ENCODE peak calls at places on chromosomes 2 and 18, in ten cellular contexts. One of them, this sample, is unnamed.

GRCh38 chr2:24721470-24721869 is 71.7 kb downstream of the PTRHD1 start:
- DNase-seq in effector memory CD8-positive, alpha-beta T cell: no peak
- DNase-seq in choroid plexus epithelial cell: peak
- DNase-seq in nephron progenitor cell: no peak
- DNase-seq in RPMI7951: peak
- DNase-seq in Peyer's patch: no peak
- DNase-seq in activated CD8-positive, alpha-beta T cell treated with anti-CD3 and anti-CD28 coated beads for 36 hours: peak
- DNase-seq in cardiac fibroblast: peak
- DNase-seq in C1 segment of cervical spinal cord: peak
- DNase-seq in stimulated activated CD4-positive, alpha-beta T cell treated with anti-CD3 and anti-CD28 coated beads, TNF-alpha, amount 100 ng/mL, for 24 hours: no peak
- DNase-seq in this sample: peak

GRCh38 chr2:72278046-72278445 is 130.4 kb upstream of the CYP26B1 start:
- DNase-seq in effector memory CD8-positive, alpha-beta T cell: no peak
- DNase-seq in choroid plexus epithelial cell: peak
- DNase-seq in nephron progenitor cell: no peak
- DNase-seq in RPMI7951: peak
- DNase-seq in Peyer's patch: no peak
- DNase-seq in activated CD8-positive, alpha-beta T cell treated with anti-CD3 and anti-CD28 coated beads for 36 hours: no peak
- DNase-seq in cardiac fibroblast: peak
- DNase-seq in C1 segment of cervical spinal cord: no peak
- DNase-seq in stimulated activated CD4-positive, alpha-beta T cell treated with anti-CD3 and anti-CD28 coated beads, TNF-alpha, amount 100 ng/mL, for 24 hours: no peak
- DNase-seq in this sample: no peak

GRCh38 chr2:121524650-121525425 is 5.8 kb upstream of the RNU4ATAC start:
- DNase-seq in effector memory CD8-positive, alpha-beta T cell: no peak
- DNase-seq in choroid plexus epithelial cell: no peak
- DNase-seq in nephron progenitor cell: no peak
- DNase-seq in RPMI7951: no peak
- DNase-seq in Peyer's patch: no peak
- DNase-seq in activated CD8-positive, alpha-beta T cell treated with anti-CD3 and anti-CD28 coated beads for 36 hours: no peak
- DNase-seq in cardiac fibroblast: no peak
- DNase-seq in C1 segment of cervical spinal cord: no peak
- DNase-seq in stimulated activated CD4-positive, alpha-beta T cell treated with anti-CD3 and anti-CD28 coated beads, TNF-alpha, amount 100 ng/mL, for 24 hours: no peak
- DNase-seq in this sample: no peak

GRCh38 chr2:101374821-101375561 is 12.3 kb downstream of the CREG2 start:
- DNase-seq in effector memory CD8-positive, alpha-beta T cell: no peak
- DNase-seq in choroid plexus epithelial cell: no peak
- DNase-seq in nephron progenitor cell: no peak
- DNase-seq in RPMI7951: no peak
- DNase-seq in Peyer's patch: no peak
- DNase-seq in activated CD8-positive, alpha-beta T cell treated with anti-CD3 and anti-CD28 coated beads for 36 hours: no peak
- DNase-seq in cardiac fibroblast: no peak
- DNase-seq in C1 segment of cervical spinal cord: no peak
- DNase-seq in stimulated activated CD4-positive, alpha-beta T cell treated with anti-CD3 and anti-CD28 coated beads, TNF-alpha, amount 100 ng/mL, for 24 hours: no peak
- DNase-seq in this sample: no peak

GRCh38 chr2:128594953-128595677 is 276.4 kb upstream of the HS6ST1 start:
- DNase-seq in effector memory CD8-positive, alpha-beta T cell: no peak
- DNase-seq in choroid plexus epithelial cell: no peak
- DNase-seq in nephron progenitor cell: no peak
- DNase-seq in RPMI7951: no peak
- DNase-seq in Peyer's patch: no peak
- DNase-seq in activated CD8-positive, alpha-beta T cell treated with anti-CD3 and anti-CD28 coated beads for 36 hours: no peak
- DNase-seq in cardiac fibroblast: no peak
- DNase-seq in C1 segment of cervical spinal cord: no peak
- DNase-seq in stimulated activated CD4-positive, alpha-beta T cell treated with anti-CD3 and anti-CD28 coated beads, TNF-alpha, amount 100 ng/mL, for 24 hours: no peak
- DNase-seq in this sample: no peak

GRCh38 chr2:100197643-100198153 is 55.3 kb upstream of the AFF3 start:
- DNase-seq in effector memory CD8-positive, alpha-beta T cell: no peak
- DNase-seq in choroid plexus epithelial cell: peak
- DNase-seq in nephron progenitor cell: peak
- DNase-seq in RPMI7951: peak
- DNase-seq in Peyer's patch: peak
- DNase-seq in activated CD8-positive, alpha-beta T cell treated with anti-CD3 and anti-CD28 coated beads for 36 hours: no peak
- DNase-seq in cardiac fibroblast: peak
- DNase-seq in C1 segment of cervical spinal cord: peak
- DNase-seq in stimulated activated CD4-positive, alpha-beta T cell treated with anti-CD3 and anti-CD28 coated beads, TNF-alpha, amount 100 ng/mL, for 24 hours: no peak
- DNase-seq in this sample: no peak

GRCh38 chr18:11906181-11906580 is 1.9 kb downstream of the MPPE1 start:
- DNase-seq in effector memory CD8-positive, alpha-beta T cell: no peak
- DNase-seq in choroid plexus epithelial cell: no peak
- DNase-seq in nephron progenitor cell: no peak
- DNase-seq in RPMI7951: no peak
- DNase-seq in Peyer's patch: no peak
- DNase-seq in activated CD8-positive, alpha-beta T cell treated with anti-CD3 and anti-CD28 coated beads for 36 hours: no peak
- DNase-seq in cardiac fibroblast: no peak
- DNase-seq in C1 segment of cervical spinal cord: no peak
- DNase-seq in stimulated activated CD4-positive, alpha-beta T cell treated with anti-CD3 and anti-CD28 coated beads, TNF-alpha, amount 100 ng/mL, for 24 hours: no peak
- DNase-seq in this sample: no peak

GRCh38 chr18:48948112-48949050 is 2.4 kb downstream of the SMAD7 start:
- DNase-seq in effector memory CD8-positive, alpha-beta T cell: peak
- DNase-seq in choroid plexus epithelial cell: peak
- DNase-seq in nephron progenitor cell: peak
- DNase-seq in RPMI7951: peak
- DNase-seq in Peyer's patch: peak
- DNase-seq in activated CD8-positive, alpha-beta T cell treated with anti-CD3 and anti-CD28 coated beads for 36 hours: peak
- DNase-seq in cardiac fibroblast: peak
- DNase-seq in C1 segment of cervical spinal cord: peak
- DNase-seq in stimulated activated CD4-positive, alpha-beta T cell treated with anti-CD3 and anti-CD28 coated beads, TNF-alpha, amount 100 ng/mL, for 24 hours: no peak
- DNase-seq in this sample: no peak

GRCh38 chr2:176461098-176461497 is 191.9 kb downstream of the MTX2 start:
- DNase-seq in effector memory CD8-positive, alpha-beta T cell: no peak
- DNase-seq in choroid plexus epithelial cell: no peak
- DNase-seq in nephron progenitor cell: no peak
- DNase-seq in RPMI7951: peak
- DNase-seq in Peyer's patch: no peak
- DNase-seq in activated CD8-positive, alpha-beta T cell treated with anti-CD3 and anti-CD28 coated beads for 36 hours: no peak
- DNase-seq in cardiac fibroblast: peak
- DNase-seq in C1 segment of cervical spinal cord: no peak
- DNase-seq in stimulated activated CD4-positive, alpha-beta T cell treated with anti-CD3 and anti-CD28 coated beads, TNF-alpha, amount 100 ng/mL, for 24 hours: no peak
- DNase-seq in this sample: no peak

GRCh38 chr2:201858781-201859180 is 52.4 kb downstream of the CDK15 start:
- DNase-seq in effector memory CD8-positive, alpha-beta T cell: no peak
- DNase-seq in choroid plexus epithelial cell: no peak
- DNase-seq in nephron progenitor cell: peak
- DNase-seq in RPMI7951: peak
- DNase-seq in Peyer's patch: no peak
- DNase-seq in activated CD8-positive, alpha-beta T cell treated with anti-CD3 and anti-CD28 coated beads for 36 hours: peak
- DNase-seq in cardiac fibroblast: no peak
- DNase-seq in C1 segment of cervical spinal cord: peak
- DNase-seq in stimulated activated CD4-positive, alpha-beta T cell treated with anti-CD3 and anti-CD28 coated beads, TNF-alpha, amount 100 ng/mL, for 24 hours: no peak
- DNase-seq in this sample: peak

GRCh38 chr2:8851811-8852560 is 14.6 kb upstream of the KIDINS220 start:
- DNase-seq in effector memory CD8-positive, alpha-beta T cell: no peak
- DNase-seq in choroid plexus epithelial cell: no peak
- DNase-seq in nephron progenitor cell: peak
- DNase-seq in RPMI7951: peak
- DNase-seq in Peyer's patch: no peak
- DNase-seq in activated CD8-positive, alpha-beta T cell treated with anti-CD3 and anti-CD28 coated beads for 36 hours: no peak
- DNase-seq in cardiac fibroblast: peak
- DNase-seq in C1 segment of cervical spinal cord: no peak
- DNase-seq in stimulated activated CD4-positive, alpha-beta T cell treated with anti-CD3 and anti-CD28 coated beads, TNF-alpha, amount 100 ng/mL, for 24 hours: no peak
- DNase-seq in this sample: no peak

GRCh38 chr2:234789926-234790325 is 161.9 kb upstream of the SH3BP4 start:
- DNase-seq in effector memory CD8-positive, alpha-beta T cell: no peak
- DNase-seq in choroid plexus epithelial cell: no peak
- DNase-seq in nephron progenitor cell: no peak
- DNase-seq in RPMI7951: no peak
- DNase-seq in Peyer's patch: no peak
- DNase-seq in activated CD8-positive, alpha-beta T cell treated with anti-CD3 and anti-CD28 coated beads for 36 hours: no peak
- DNase-seq in cardiac fibroblast: no peak
- DNase-seq in C1 segment of cervical spinal cord: no peak
- DNase-seq in stimulated activated CD4-positive, alpha-beta T cell treated with anti-CD3 and anti-CD28 coated beads, TNF-alpha, amount 100 ng/mL, for 24 hours: no peak
- DNase-seq in this sample: no peak

GRCh38 chr2:231604101-231604684 is 11.5 kb downstream of the TEX44 start:
- DNase-seq in effector memory CD8-positive, alpha-beta T cell: no peak
- DNase-seq in choroid plexus epithelial cell: no peak
- DNase-seq in nephron progenitor cell: no peak
- DNase-seq in RPMI7951: no peak
- DNase-seq in Peyer's patch: no peak
- DNase-seq in activated CD8-positive, alpha-beta T cell treated with anti-CD3 and anti-CD28 coated beads for 36 hours: no peak
- DNase-seq in cardiac fibroblast: no peak
- DNase-seq in C1 segment of cervical spinal cord: peak
- DNase-seq in stimulated activated CD4-positive, alpha-beta T cell treated with anti-CD3 and anti-CD28 coated beads, TNF-alpha, amount 100 ng/mL, for 24 hours: no peak
- DNase-seq in this sample: peak

GRCh38 chr2:33933203-33933602 is 334.1 kb upstream of the FAM98A start:
- DNase-seq in effector memory CD8-positive, alpha-beta T cell: no peak
- DNase-seq in choroid plexus epithelial cell: no peak
- DNase-seq in nephron progenitor cell: no peak
- DNase-seq in RPMI7951: no peak
- DNase-seq in Peyer's patch: no peak
- DNase-seq in activated CD8-positive, alpha-beta T cell treated with anti-CD3 and anti-CD28 coated beads for 36 hours: no peak
- DNase-seq in cardiac fibroblast: no peak
- DNase-seq in C1 segment of cervical spinal cord: no peak
- DNase-seq in stimulated activated CD4-positive, alpha-beta T cell treated with anti-CD3 and anti-CD28 coated beads, TNF-alpha, amount 100 ng/mL, for 24 hours: no peak
- DNase-seq in this sample: no peak

GRCh38 chr2:11344956-11345671 is 678 bp upstream of the ROCK2 start:
- DNase-seq in effector memory CD8-positive, alpha-beta T cell: peak
- DNase-seq in choroid plexus epithelial cell: peak
- DNase-seq in nephron progenitor cell: no peak
- DNase-seq in RPMI7951: peak
- DNase-seq in Peyer's patch: peak
- DNase-seq in activated CD8-positive, alpha-beta T cell treated with anti-CD3 and anti-CD28 coated beads for 36 hours: peak
- DNase-seq in cardiac fibroblast: peak
- DNase-seq in C1 segment of cervical spinal cord: peak
- DNase-seq in stimulated activated CD4-positive, alpha-beta T cell treated with anti-CD3 and anti-CD28 coated beads, TNF-alpha, amount 100 ng/mL, for 24 hours: peak
- DNase-seq in this sample: no peak

GRCh38 chr2:215571693-215572092 is 135.8 kb upstream of the FN1 start:
- DNase-seq in effector memory CD8-positive, alpha-beta T cell: no peak
- DNase-seq in choroid plexus epithelial cell: peak
- DNase-seq in nephron progenitor cell: no peak
- DNase-seq in RPMI7951: no peak
- DNase-seq in Peyer's patch: no peak
- DNase-seq in activated CD8-positive, alpha-beta T cell treated with anti-CD3 and anti-CD28 coated beads for 36 hours: no peak
- DNase-seq in cardiac fibroblast: no peak
- DNase-seq in C1 segment of cervical spinal cord: no peak
- DNase-seq in stimulated activated CD4-positive, alpha-beta T cell treated with anti-CD3 and anti-CD28 coated beads, TNF-alpha, amount 100 ng/mL, for 24 hours: no peak
- DNase-seq in this sample: no peak

GRCh38 chr2:8761529-8762164 is 75.8 kb downstream of the KIDINS220 start:
- DNase-seq in effector memory CD8-positive, alpha-beta T cell: no peak
- DNase-seq in choroid plexus epithelial cell: peak
- DNase-seq in nephron progenitor cell: no peak
- DNase-seq in RPMI7951: peak
- DNase-seq in Peyer's patch: no peak
- DNase-seq in activated CD8-positive, alpha-beta T cell treated with anti-CD3 and anti-CD28 coated beads for 36 hours: no peak
- DNase-seq in cardiac fibroblast: peak
- DNase-seq in C1 segment of cervical spinal cord: no peak
- DNase-seq in stimulated activated CD4-positive, alpha-beta T cell treated with anti-CD3 and anti-CD28 coated beads, TNF-alpha, amount 100 ng/mL, for 24 hours: no peak
- DNase-seq in this sample: no peak

GRCh38 chr2:240958366-240959213 is 39.8 kb upstream of the SNED1 start:
- DNase-seq in effector memory CD8-positive, alpha-beta T cell: no peak
- DNase-seq in choroid plexus epithelial cell: no peak
- DNase-seq in nephron progenitor cell: peak
- DNase-seq in RPMI7951: no peak
- DNase-seq in Peyer's patch: peak
- DNase-seq in activated CD8-positive, alpha-beta T cell treated with anti-CD3 and anti-CD28 coated beads for 36 hours: no peak
- DNase-seq in cardiac fibroblast: no peak
- DNase-seq in C1 segment of cervical spinal cord: no peak
- DNase-seq in stimulated activated CD4-positive, alpha-beta T cell treated with anti-CD3 and anti-CD28 coated beads, TNF-alpha, amount 100 ng/mL, for 24 hours: no peak
- DNase-seq in this sample: no peak

GRCh38 chr2:131041402-131042160 is 51.7 kb downstream of the FAM168B start:
- DNase-seq in effector memory CD8-positive, alpha-beta T cell: no peak
- DNase-seq in choroid plexus epithelial cell: no peak
- DNase-seq in nephron progenitor cell: no peak
- DNase-seq in RPMI7951: no peak
- DNase-seq in Peyer's patch: no peak
- DNase-seq in activated CD8-positive, alpha-beta T cell treated with anti-CD3 and anti-CD28 coated beads for 36 hours: no peak
- DNase-seq in cardiac fibroblast: no peak
- DNase-seq in C1 segment of cervical spinal cord: no peak
- DNase-seq in stimulated activated CD4-positive, alpha-beta T cell treated with anti-CD3 and anti-CD28 coated beads, TNF-alpha, amount 100 ng/mL, for 24 hours: no peak
- DNase-seq in this sample: no peak

GRCh38 chr18:47735041-47735440 is 195.4 kb downstream of the SMAD2 start:
- DNase-seq in effector memory CD8-positive, alpha-beta T cell: no peak
- DNase-seq in choroid plexus epithelial cell: no peak
- DNase-seq in nephron progenitor cell: no peak
- DNase-seq in RPMI7951: no peak
- DNase-seq in Peyer's patch: no peak
- DNase-seq in activated CD8-positive, alpha-beta T cell treated with anti-CD3 and anti-CD28 coated beads for 36 hours: no peak
- DNase-seq in cardiac fibroblast: no peak
- DNase-seq in C1 segment of cervical spinal cord: no peak
- DNase-seq in stimulated activated CD4-positive, alpha-beta T cell treated with anti-CD3 and anti-CD28 coated beads, TNF-alpha, amount 100 ng/mL, for 24 hours: no peak
- DNase-seq in this sample: no peak

GRCh38 chr2:127024769-127025356 is 82.1 kb downstream of the BIN1 start:
- DNase-seq in effector memory CD8-positive, alpha-beta T cell: no peak
- DNase-seq in choroid plexus epithelial cell: peak
- DNase-seq in nephron progenitor cell: peak
- DNase-seq in RPMI7951: peak
- DNase-seq in Peyer's patch: no peak
- DNase-seq in activated CD8-positive, alpha-beta T cell treated with anti-CD3 and anti-CD28 coated beads for 36 hours: no peak
- DNase-seq in cardiac fibroblast: no peak
- DNase-seq in C1 segment of cervical spinal cord: no peak
- DNase-seq in stimulated activated CD4-positive, alpha-beta T cell treated with anti-CD3 and anti-CD28 coated beads, TNF-alpha, amount 100 ng/mL, for 24 hours: no peak
- DNase-seq in this sample: peak

GRCh38 chr2:48328972-48329723 is 200.8 kb upstream of the STON1 start:
- DNase-seq in effector memory CD8-positive, alpha-beta T cell: no peak
- DNase-seq in choroid plexus epithelial cell: no peak
- DNase-seq in nephron progenitor cell: no peak
- DNase-seq in RPMI7951: no peak
- DNase-seq in Peyer's patch: no peak
- DNase-seq in activated CD8-positive, alpha-beta T cell treated with anti-CD3 and anti-CD28 coated beads for 36 hours: no peak
- DNase-seq in cardiac fibroblast: no peak
- DNase-seq in C1 segment of cervical spinal cord: no peak
- DNase-seq in stimulated activated CD4-positive, alpha-beta T cell treated with anti-CD3 and anti-CD28 coated beads, TNF-alpha, amount 100 ng/mL, for 24 hours: no peak
- DNase-seq in this sample: no peak

GRCh38 chr2:16151651-16152050 is 211.3 kb downstream of the MYCN start:
- DNase-seq in effector memory CD8-positive, alpha-beta T cell: no peak
- DNase-seq in choroid plexus epithelial cell: no peak
- DNase-seq in nephron progenitor cell: no peak
- DNase-seq in RPMI7951: no peak
- DNase-seq in Peyer's patch: no peak
- DNase-seq in activated CD8-positive, alpha-beta T cell treated with anti-CD3 and anti-CD28 coated beads for 36 hours: no peak
- DNase-seq in cardiac fibroblast: no peak
- DNase-seq in C1 segment of cervical spinal cord: no peak
- DNase-seq in stimulated activated CD4-positive, alpha-beta T cell treated with anti-CD3 and anti-CD28 coated beads, TNF-alpha, amount 100 ng/mL, for 24 hours: no peak
- DNase-seq in this sample: no peak

GRCh38 chr2:149160701-149161217 is 122.3 kb downstream of the LYPD6B start:
- DNase-seq in effector memory CD8-positive, alpha-beta T cell: no peak
- DNase-seq in choroid plexus epithelial cell: no peak
- DNase-seq in nephron progenitor cell: peak
- DNase-seq in RPMI7951: peak
- DNase-seq in Peyer's patch: no peak
- DNase-seq in activated CD8-positive, alpha-beta T cell treated with anti-CD3 and anti-CD28 coated beads for 36 hours: peak
- DNase-seq in cardiac fibroblast: no peak
- DNase-seq in C1 segment of cervical spinal cord: no peak
- DNase-seq in stimulated activated CD4-positive, alpha-beta T cell treated with anti-CD3 and anti-CD28 coated beads, TNF-alpha, amount 100 ng/mL, for 24 hours: no peak
- DNase-seq in this sample: no peak

GRCh38 chr18:76398899-76399612 is 96.0 kb downstream of the ZNF516 start:
- DNase-seq in effector memory CD8-positive, alpha-beta T cell: peak
- DNase-seq in choroid plexus epithelial cell: peak
- DNase-seq in nephron progenitor cell: peak
- DNase-seq in RPMI7951: peak
- DNase-seq in Peyer's patch: peak
- DNase-seq in activated CD8-positive, alpha-beta T cell treated with anti-CD3 and anti-CD28 coated beads for 36 hours: peak
- DNase-seq in cardiac fibroblast: peak
- DNase-seq in C1 segment of cervical spinal cord: peak
- DNase-seq in stimulated activated CD4-positive, alpha-beta T cell treated with anti-CD3 and anti-CD28 coated beads, TNF-alpha, amount 100 ng/mL, for 24 hours: peak
- DNase-seq in this sample: peak

GRCh38 chr2:113198790-113199612 is 25.2 kb downstream of the PSD4 start:
- DNase-seq in effector memory CD8-positive, alpha-beta T cell: peak
- DNase-seq in choroid plexus epithelial cell: peak
- DNase-seq in nephron progenitor cell: peak
- DNase-seq in RPMI7951: peak
- DNase-seq in Peyer's patch: peak
- DNase-seq in activated CD8-positive, alpha-beta T cell treated with anti-CD3 and anti-CD28 coated beads for 36 hours: peak
- DNase-seq in cardiac fibroblast: peak
- DNase-seq in C1 segment of cervical spinal cord: peak
- DNase-seq in stimulated activated CD4-positive, alpha-beta T cell treated with anti-CD3 and anti-CD28 coated beads, TNF-alpha, amount 100 ng/mL, for 24 hours: peak
- DNase-seq in this sample: peak

GRCh38 chr2:26471766-26472706 is 5.9 kb downstream of the OTOF start:
- DNase-seq in effector memory CD8-positive, alpha-beta T cell: no peak
- DNase-seq in choroid plexus epithelial cell: peak
- DNase-seq in nephron progenitor cell: no peak
- DNase-seq in RPMI7951: peak
- DNase-seq in Peyer's patch: no peak
- DNase-seq in activated CD8-positive, alpha-beta T cell treated with anti-CD3 and anti-CD28 coated beads for 36 hours: no peak
- DNase-seq in cardiac fibroblast: no peak
- DNase-seq in C1 segment of cervical spinal cord: no peak
- DNase-seq in stimulated activated CD4-positive, alpha-beta T cell treated with anti-CD3 and anti-CD28 coated beads, TNF-alpha, amount 100 ng/mL, for 24 hours: no peak
- DNase-seq in this sample: no peak

GRCh38 chr2:234580686-234581085 is 83.8 kb upstream of the ARL4C start:
- DNase-seq in effector memory CD8-positive, alpha-beta T cell: no peak
- DNase-seq in choroid plexus epithelial cell: no peak
- DNase-seq in nephron progenitor cell: no peak
- DNase-seq in RPMI7951: peak
- DNase-seq in Peyer's patch: no peak
- DNase-seq in activated CD8-positive, alpha-beta T cell treated with anti-CD3 and anti-CD28 coated beads for 36 hours: no peak
- DNase-seq in cardiac fibroblast: no peak
- DNase-seq in C1 segment of cervical spinal cord: no peak
- DNase-seq in stimulated activated CD4-positive, alpha-beta T cell treated with anti-CD3 and anti-CD28 coated beads, TNF-alpha, amount 100 ng/mL, for 24 hours: no peak
- DNase-seq in this sample: no peak